ENCODE peak calls at places on chromosomes 13 and 19, in four cellular contexts. J is HTR-8/SVneo, Y is H7, M is mucosa of gallbladder. O is an unnamed sample.

GRCh38 chr19:7447648-7448047 is 41.2 kb downstream of the PEX11G start:
- DNase-seq in M (no peak), Y (no peak), J (no peak), O (no peak)

GRCh38 chr13:113879506-113880360 is 15.9 kb upstream of the GAS6 start:
- DNase-seq in M (no peak), Y (no peak), J (no peak), O (no peak)

GRCh38 chr19:53982611-53983010 is 8.8 kb upstream of the CACNG6 start:
- DNase-seq in Y (peak; percentile 86), M (no peak), J (no peak), O (no peak)

GRCh38 chr19:628168-628567 is 5.2 kb downstream of the POLRMT start:
- DNase-seq in Y (peak; percentile 95), M (no peak), J (no peak), O (no peak)

GRCh38 chr19:5585461-5586299 is 17.9 kb upstream of the TINCR start:
- DNase-seq in M (no peak), Y (peak; percentile 96), J (no peak), O (no peak)

GRCh38 chr13:27131202-27131623 is 40.4 kb downstream of the USP12 start:
- DNase-seq in J (no peak), Y (no peak), M (no peak), O (no peak)

GRCh38 chr13:47025791-47026419 is 129.1 kb upstream of the HTR2A start:
- DNase-seq in M (no peak), Y (no peak), J (no peak), O (no peak)

GRCh38 chr13:28173793-28174192 is 35.4 kb downstream of the PAN3 start:
- DNase-seq in J (no peak), M (no peak), Y (no peak), O (no peak)

GRCh38 chr19:53880716-53881481 is 1.1 kb upstream of the PRKCG start:
- DNase-seq in J (no peak), Y (peak; percentile 52), M (no peak), O (no peak)

GRCh38 chr13:34416833-34417425 is 525.1 kb upstream of the NBEA start:
- DNase-seq in Y (no peak), M (peak; percentile 35), J (no peak), O (no peak)

GRCh38 chr13:37187110-37187509 is 81.6 kb upstream of the CSNK1A1L start:
- DNase-seq in Y (no peak), J (no peak), M (no peak), O (no peak)

GRCh38 chr19:4415352-4415751 is 12.9 kb downstream of the CHAF1A start:
- DNase-seq in Y (peak; percentile 78), M (no peak), J (no peak), O (no peak)

GRCh38 chr19:49114630-49115363 is 627 bp downstream of the LIN7B start:
- DNase-seq in M (peak; percentile 40), J (peak; percentile 36), Y (peak; percentile 91), O (no peak)

GRCh38 chr13:91058066-91058465 is 289.4 kb upstream of the MIR17HG start:
- DNase-seq in J (no peak), M (no peak), Y (no peak), O (no peak)

GRCh38 chr19:55368701-55369563 is 1.3 kb downstream of the IL11 start:
- DNase-seq in Y (peak; percentile 92), J (no peak), M (no peak), O (peak; percentile 75)

GRCh38 chr13:108657520-108657919 is 28.1 kb downstream of the MYO16 start:
- DNase-seq in Y (no peak), M (no peak), J (no peak), O (no peak)

GRCh38 chr19:10471909-10472308 is 31.2 kb downstream of the KEAP1 start:
- DNase-seq in J (peak; percentile 59), Y (no peak), M (no peak), O (peak; percentile 54)

GRCh38 chr19:44848036-44848804 is 2.1 kb downstream of the NECTIN2 start:
- DNase-seq in J (no peak), M (no peak), Y (peak; percentile 82), O (no peak)

GRCh38 chr19:36100476-36100875 is 10.5 kb upstream of the OVOL3 start:
- DNase-seq in Y (no peak), J (no peak), M (no peak), O (no peak)

GRCh38 chr13:44276061-44276460 is 97.6 kb upstream of the SERP2 start:
- DNase-seq in M (no peak), Y (no peak), J (no peak), O (no peak)

GRCh38 chr19:48842744-48843162 is 6.5 kb upstream of the HSD17B14 start:
- DNase-seq in Y (peak; percentile 87), M (peak; percentile 44), J (peak; percentile 61), O (peak; percentile 57)

GRCh38 chr19:42246143-42246868 is 3.9 kb upstream of the GSK3A start:
- DNase-seq in J (peak; percentile 58), Y (peak; percentile 90), M (peak; percentile 66), O (no peak)

GRCh38 chr19:49340865-49341718 is 5.9 kb downstream of the CD37 start:
- DNase-seq in M (no peak), J (no peak), Y (no peak), O (no peak)

GRCh38 chr13:44744880-44745633 is 168.9 kb upstream of the TSC22D1 start:
- DNase-seq in M (no peak), Y (no peak), J (no peak), O (no peak)

GRCh38 chr19:38245826-38246498 is 10.2 kb downstream of the PPP1R14A start:
- DNase-seq in Y (peak; percentile 24), J (no peak), M (no peak), O (no peak)

GRCh38 chr19:57560049-57560491 is 407 bp upstream of the ZNF550 start:
- DNase-seq in J (peak; percentile 65), M (no peak), Y (peak; percentile 36), O (no peak)

GRCh38 chr19:37691881-37692504 is 27.6 kb downstream of the ZNF607 start:
- DNase-seq in M (peak; percentile 77), Y (peak; percentile 85), J (peak; percentile 34), O (peak; percentile 44)

GRCh38 chr13:105655046-105655445 is 880.4 kb downstream of the EFNB2 start:
- DNase-seq in M (no peak), Y (no peak), J (no peak), O (no peak)

GRCh38 chr19:51146751-51147150 is 4.7 kb downstream of the SIGLEC7 start:
- DNase-seq in J (no peak), Y (no peak), M (no peak), O (no peak)

GRCh38 chr13:109667754-109668360 is 118.5 kb downstream of the IRS2 start:
- DNase-seq in J (no peak), M (no peak), Y (no peak), O (no peak)

O was measured in SW480.